ENCODE peak calls at places on chromosomes 11 and 22, in ten cellular contexts. One of them, this sample, is unnamed.

GRCh38 chr11:77515483-77515882 is 41.6 kb upstream of the PAK1 start:
- DNase-seq in GM13977: no peak
- DNase-seq in stimulated activated CD4-positive, alpha-beta T cell treated with anti-CD3 and anti-CD28 coated beads, Interleukin-2, amount 100 ng/mL, for 48 hours: no peak
- DNase-seq in NCI-H1436: no peak
- DNase-seq in AG10803: no peak
- DNase-seq in T-helper 1 cell: no peak
- DNase-seq in activated CD8-positive, alpha-beta memory T cell treated with anti-CD3 and anti-CD28 coated beads, Interleukin-2, amount 50 U/mL, for 48 hours: no peak
- DNase-seq in fibroblast of lung: no peak
- DNase-seq in activated CD4-positive, alpha-beta T cell treated with anti-CD3 and anti-CD28 coated beads for 24 hours: no peak
- DNase-seq in esophagus squamous epithelium: no peak
- DNase-seq in this sample: no peak

GRCh38 chr11:102184269-102184987 is 74.2 kb downstream of the YAP1 start:
- DNase-seq in activated CD4-positive, alpha-beta T cell treated with anti-CD3 and anti-CD28 coated beads for 24 hours: no peak
- DNase-seq in activated CD8-positive, alpha-beta memory T cell treated with anti-CD3 and anti-CD28 coated beads, Interleukin-2, amount 50 U/mL, for 48 hours: no peak
- DNase-seq in NCI-H1436: no peak
- DNase-seq in fibroblast of lung: no peak
- DNase-seq in stimulated activated CD4-positive, alpha-beta T cell treated with anti-CD3 and anti-CD28 coated beads, Interleukin-2, amount 100 ng/mL, for 48 hours: no peak
- DNase-seq in GM13977: no peak
- DNase-seq in T-helper 1 cell: no peak
- DNase-seq in esophagus squamous epithelium: no peak
- DNase-seq in AG10803: no peak
- DNase-seq in this sample: no peak

GRCh38 chr11:32034680-32035079 is 56.2 kb upstream of the RCN1 start:
- DNase-seq in activated CD4-positive, alpha-beta T cell treated with anti-CD3 and anti-CD28 coated beads for 24 hours: no peak
- DNase-seq in fibroblast of lung: peak
- DNase-seq in NCI-H1436: no peak
- DNase-seq in T-helper 1 cell: no peak
- DNase-seq in stimulated activated CD4-positive, alpha-beta T cell treated with anti-CD3 and anti-CD28 coated beads, Interleukin-2, amount 100 ng/mL, for 48 hours: no peak
- DNase-seq in activated CD8-positive, alpha-beta memory T cell treated with anti-CD3 and anti-CD28 coated beads, Interleukin-2, amount 50 U/mL, for 48 hours: no peak
- DNase-seq in AG10803: peak
- DNase-seq in esophagus squamous epithelium: no peak
- DNase-seq in GM13977: no peak
- DNase-seq in this sample: no peak

GRCh38 chr11:131612576-131612975 is 242.2 kb downstream of the NTM start:
- DNase-seq in stimulated activated CD4-positive, alpha-beta T cell treated with anti-CD3 and anti-CD28 coated beads, Interleukin-2, amount 100 ng/mL, for 48 hours: no peak
- DNase-seq in fibroblast of lung: no peak
- DNase-seq in esophagus squamous epithelium: no peak
- DNase-seq in AG10803: no peak
- DNase-seq in activated CD8-positive, alpha-beta memory T cell treated with anti-CD3 and anti-CD28 coated beads, Interleukin-2, amount 50 U/mL, for 48 hours: no peak
- DNase-seq in NCI-H1436: no peak
- DNase-seq in activated CD4-positive, alpha-beta T cell treated with anti-CD3 and anti-CD28 coated beads for 24 hours: no peak
- DNase-seq in GM13977: no peak
- DNase-seq in T-helper 1 cell: no peak
- DNase-seq in this sample: no peak

GRCh38 chr22:37105154-37105553 is 4.4 kb downstream of the TMPRSS6 start:
- DNase-seq in AG10803: no peak
- DNase-seq in stimulated activated CD4-positive, alpha-beta T cell treated with anti-CD3 and anti-CD28 coated beads, Interleukin-2, amount 100 ng/mL, for 48 hours: no peak
- DNase-seq in activated CD4-positive, alpha-beta T cell treated with anti-CD3 and anti-CD28 coated beads for 24 hours: no peak
- DNase-seq in T-helper 1 cell: no peak
- DNase-seq in activated CD8-positive, alpha-beta memory T cell treated with anti-CD3 and anti-CD28 coated beads, Interleukin-2, amount 50 U/mL, for 48 hours: no peak
- DNase-seq in esophagus squamous epithelium: no peak
- DNase-seq in NCI-H1436: no peak
- DNase-seq in GM13977: no peak
- DNase-seq in fibroblast of lung: no peak
- DNase-seq in this sample: no peak

GRCh38 chr11:12075822-12076821 is 34.3 kb upstream of the MICAL2 start:
- DNase-seq in GM13977: no peak
- DNase-seq in NCI-H1436: no peak
- DNase-seq in fibroblast of lung: peak
- DNase-seq in T-helper 1 cell: no peak
- DNase-seq in esophagus squamous epithelium: no peak
- DNase-seq in AG10803: peak
- DNase-seq in activated CD4-positive, alpha-beta T cell treated with anti-CD3 and anti-CD28 coated beads for 24 hours: no peak
- DNase-seq in activated CD8-positive, alpha-beta memory T cell treated with anti-CD3 and anti-CD28 coated beads, Interleukin-2, amount 50 U/mL, for 48 hours: no peak
- DNase-seq in stimulated activated CD4-positive, alpha-beta T cell treated with anti-CD3 and anti-CD28 coated beads, Interleukin-2, amount 100 ng/mL, for 48 hours: no peak
- DNase-seq in this sample: no peak

GRCh38 chr11:57392421-57393105 is 2.1 kb upstream of the PRG2 start:
- DNase-seq in GM13977: no peak
- DNase-seq in fibroblast of lung: no peak
- DNase-seq in T-helper 1 cell: no peak
- DNase-seq in stimulated activated CD4-positive, alpha-beta T cell treated with anti-CD3 and anti-CD28 coated beads, Interleukin-2, amount 100 ng/mL, for 48 hours: no peak
- DNase-seq in activated CD4-positive, alpha-beta T cell treated with anti-CD3 and anti-CD28 coated beads for 24 hours: no peak
- DNase-seq in AG10803: no peak
- DNase-seq in NCI-H1436: no peak
- DNase-seq in esophagus squamous epithelium: no peak
- DNase-seq in activated CD8-positive, alpha-beta memory T cell treated with anti-CD3 and anti-CD28 coated beads, Interleukin-2, amount 50 U/mL, for 48 hours: no peak
- DNase-seq in this sample: no peak

GRCh38 chr11:84800755-84801346 is 826.3 kb downstream of the DLG2 start:
- DNase-seq in esophagus squamous epithelium: no peak
- DNase-seq in T-helper 1 cell: no peak
- DNase-seq in fibroblast of lung: peak
- DNase-seq in activated CD4-positive, alpha-beta T cell treated with anti-CD3 and anti-CD28 coated beads for 24 hours: no peak
- DNase-seq in AG10803: peak
- DNase-seq in NCI-H1436: no peak
- DNase-seq in activated CD8-positive, alpha-beta memory T cell treated with anti-CD3 and anti-CD28 coated beads, Interleukin-2, amount 50 U/mL, for 48 hours: no peak
- DNase-seq in stimulated activated CD4-positive, alpha-beta T cell treated with anti-CD3 and anti-CD28 coated beads, Interleukin-2, amount 100 ng/mL, for 48 hours: no peak
- DNase-seq in GM13977: no peak
- DNase-seq in this sample: no peak

GRCh38 chr11:45994421-45995341 is 72.2 kb downstream of the LARGE2 start:
- DNase-seq in activated CD8-positive, alpha-beta memory T cell treated with anti-CD3 and anti-CD28 coated beads, Interleukin-2, amount 50 U/mL, for 48 hours: no peak
- DNase-seq in GM13977: no peak
- DNase-seq in esophagus squamous epithelium: no peak
- DNase-seq in T-helper 1 cell: no peak
- DNase-seq in AG10803: peak
- DNase-seq in fibroblast of lung: peak
- DNase-seq in stimulated activated CD4-positive, alpha-beta T cell treated with anti-CD3 and anti-CD28 coated beads, Interleukin-2, amount 100 ng/mL, for 48 hours: no peak
- DNase-seq in activated CD4-positive, alpha-beta T cell treated with anti-CD3 and anti-CD28 coated beads for 24 hours: no peak
- DNase-seq in NCI-H1436: no peak
- DNase-seq in this sample: no peak

GRCh38 chr11:69435161-69435990 is 46.1 kb upstream of the LINC01488 start:
- DNase-seq in fibroblast of lung: no peak
- DNase-seq in stimulated activated CD4-positive, alpha-beta T cell treated with anti-CD3 and anti-CD28 coated beads, Interleukin-2, amount 100 ng/mL, for 48 hours: no peak
- DNase-seq in NCI-H1436: no peak
- DNase-seq in esophagus squamous epithelium: no peak
- DNase-seq in GM13977: no peak
- DNase-seq in T-helper 1 cell: no peak
- DNase-seq in AG10803: no peak
- DNase-seq in activated CD8-positive, alpha-beta memory T cell treated with anti-CD3 and anti-CD28 coated beads, Interleukin-2, amount 50 U/mL, for 48 hours: no peak
- DNase-seq in activated CD4-positive, alpha-beta T cell treated with anti-CD3 and anti-CD28 coated beads for 24 hours: no peak
- DNase-seq in this sample: no peak

GRCh38 chr11:11787305-11788066 is 54.3 kb upstream of the USP47 start:
- DNase-seq in activated CD8-positive, alpha-beta memory T cell treated with anti-CD3 and anti-CD28 coated beads, Interleukin-2, amount 50 U/mL, for 48 hours: peak
- DNase-seq in stimulated activated CD4-positive, alpha-beta T cell treated with anti-CD3 and anti-CD28 coated beads, Interleukin-2, amount 100 ng/mL, for 48 hours: peak
- DNase-seq in T-helper 1 cell: peak
- DNase-seq in esophagus squamous epithelium: peak
- DNase-seq in activated CD4-positive, alpha-beta T cell treated with anti-CD3 and anti-CD28 coated beads for 24 hours: peak
- DNase-seq in NCI-H1436: peak
- DNase-seq in GM13977: peak
- DNase-seq in fibroblast of lung: peak
- DNase-seq in AG10803: peak
- DNase-seq in this sample: peak

GRCh38 chr22:50199836-50200332 is 927 bp upstream of the SELENOO start:
- DNase-seq in activated CD8-positive, alpha-beta memory T cell treated with anti-CD3 and anti-CD28 coated beads, Interleukin-2, amount 50 U/mL, for 48 hours: peak
- DNase-seq in T-helper 1 cell: no peak
- DNase-seq in esophagus squamous epithelium: no peak
- DNase-seq in NCI-H1436: no peak
- DNase-seq in activated CD4-positive, alpha-beta T cell treated with anti-CD3 and anti-CD28 coated beads for 24 hours: no peak
- DNase-seq in AG10803: no peak
- DNase-seq in fibroblast of lung: no peak
- DNase-seq in GM13977: no peak
- DNase-seq in stimulated activated CD4-positive, alpha-beta T cell treated with anti-CD3 and anti-CD28 coated beads, Interleukin-2, amount 100 ng/mL, for 48 hours: no peak
- DNase-seq in this sample: no peak

GRCh38 chr22:35521358-35522264 is 19.0 kb upstream of the RASD2 start:
- DNase-seq in esophagus squamous epithelium: no peak
- DNase-seq in NCI-H1436: no peak
- DNase-seq in fibroblast of lung: no peak
- DNase-seq in GM13977: no peak
- DNase-seq in AG10803: no peak
- DNase-seq in activated CD4-positive, alpha-beta T cell treated with anti-CD3 and anti-CD28 coated beads for 24 hours: no peak
- DNase-seq in T-helper 1 cell: no peak
- DNase-seq in activated CD8-positive, alpha-beta memory T cell treated with anti-CD3 and anti-CD28 coated beads, Interleukin-2, amount 50 U/mL, for 48 hours: no peak
- DNase-seq in stimulated activated CD4-positive, alpha-beta T cell treated with anti-CD3 and anti-CD28 coated beads, Interleukin-2, amount 100 ng/mL, for 48 hours: no peak
- DNase-seq in this sample: no peak

GRCh38 chr11:31366795-31367194 is 2.7 kb downstream of the DCDC1 start:
- DNase-seq in NCI-H1436: no peak
- DNase-seq in esophagus squamous epithelium: no peak
- DNase-seq in T-helper 1 cell: peak
- DNase-seq in stimulated activated CD4-positive, alpha-beta T cell treated with anti-CD3 and anti-CD28 coated beads, Interleukin-2, amount 100 ng/mL, for 48 hours: no peak
- DNase-seq in fibroblast of lung: no peak
- DNase-seq in activated CD8-positive, alpha-beta memory T cell treated with anti-CD3 and anti-CD28 coated beads, Interleukin-2, amount 50 U/mL, for 48 hours: no peak
- DNase-seq in AG10803: no peak
- DNase-seq in activated CD4-positive, alpha-beta T cell treated with anti-CD3 and anti-CD28 coated beads for 24 hours: no peak
- DNase-seq in GM13977: no peak
- DNase-seq in this sample: no peak

GRCh38 chr11:44746894-44747293 is 20.1 kb downstream of the TSPAN18 start:
- DNase-seq in fibroblast of lung: no peak
- DNase-seq in activated CD4-positive, alpha-beta T cell treated with anti-CD3 and anti-CD28 coated beads for 24 hours: no peak
- DNase-seq in activated CD8-positive, alpha-beta memory T cell treated with anti-CD3 and anti-CD28 coated beads, Interleukin-2, amount 50 U/mL, for 48 hours: no peak
- DNase-seq in AG10803: peak
- DNase-seq in stimulated activated CD4-positive, alpha-beta T cell treated with anti-CD3 and anti-CD28 coated beads, Interleukin-2, amount 100 ng/mL, for 48 hours: no peak
- DNase-seq in esophagus squamous epithelium: no peak
- DNase-seq in NCI-H1436: no peak
- DNase-seq in T-helper 1 cell: no peak
- DNase-seq in GM13977: no peak
- DNase-seq in this sample: no peak

GRCh38 chr11:29282088-29282487 is 734.7 kb downstream of the KCNA4 start:
- DNase-seq in stimulated activated CD4-positive, alpha-beta T cell treated with anti-CD3 and anti-CD28 coated beads, Interleukin-2, amount 100 ng/mL, for 48 hours: no peak
- DNase-seq in AG10803: peak
- DNase-seq in activated CD4-positive, alpha-beta T cell treated with anti-CD3 and anti-CD28 coated beads for 24 hours: no peak
- DNase-seq in NCI-H1436: no peak
- DNase-seq in esophagus squamous epithelium: no peak
- DNase-seq in activated CD8-positive, alpha-beta memory T cell treated with anti-CD3 and anti-CD28 coated beads, Interleukin-2, amount 50 U/mL, for 48 hours: no peak
- DNase-seq in GM13977: no peak
- DNase-seq in fibroblast of lung: peak
- DNase-seq in T-helper 1 cell: no peak
- DNase-seq in this sample: no peak

GRCh38 chr11:102220728-102221467 is 96.4 kb upstream of the BIRC3 start:
- DNase-seq in esophagus squamous epithelium: no peak
- DNase-seq in AG10803: peak
- DNase-seq in GM13977: no peak
- DNase-seq in stimulated activated CD4-positive, alpha-beta T cell treated with anti-CD3 and anti-CD28 coated beads, Interleukin-2, amount 100 ng/mL, for 48 hours: no peak
- DNase-seq in NCI-H1436: no peak
- DNase-seq in activated CD8-positive, alpha-beta memory T cell treated with anti-CD3 and anti-CD28 coated beads, Interleukin-2, amount 50 U/mL, for 48 hours: no peak
- DNase-seq in activated CD4-positive, alpha-beta T cell treated with anti-CD3 and anti-CD28 coated beads for 24 hours: no peak
- DNase-seq in T-helper 1 cell: no peak
- DNase-seq in fibroblast of lung: peak
- DNase-seq in this sample: no peak

GRCh38 chr11:104653011-104653806 is 245.1 kb downstream of the CASP12 start:
- DNase-seq in AG10803: peak
- DNase-seq in GM13977: no peak
- DNase-seq in esophagus squamous epithelium: no peak
- DNase-seq in fibroblast of lung: peak
- DNase-seq in T-helper 1 cell: peak
- DNase-seq in NCI-H1436: no peak
- DNase-seq in activated CD4-positive, alpha-beta T cell treated with anti-CD3 and anti-CD28 coated beads for 24 hours: no peak
- DNase-seq in activated CD8-positive, alpha-beta memory T cell treated with anti-CD3 and anti-CD28 coated beads, Interleukin-2, amount 50 U/mL, for 48 hours: no peak
- DNase-seq in stimulated activated CD4-positive, alpha-beta T cell treated with anti-CD3 and anti-CD28 coated beads, Interleukin-2, amount 100 ng/mL, for 48 hours: no peak
- DNase-seq in this sample: no peak

GRCh38 chr11:11977206-11977938 is 31.1 kb downstream of the DKK3 start:
- DNase-seq in fibroblast of lung: peak
- DNase-seq in activated CD8-positive, alpha-beta memory T cell treated with anti-CD3 and anti-CD28 coated beads, Interleukin-2, amount 50 U/mL, for 48 hours: no peak
- DNase-seq in AG10803: peak
- DNase-seq in GM13977: no peak
- DNase-seq in T-helper 1 cell: no peak
- DNase-seq in esophagus squamous epithelium: no peak
- DNase-seq in NCI-H1436: no peak
- DNase-seq in activated CD4-positive, alpha-beta T cell treated with anti-CD3 and anti-CD28 coated beads for 24 hours: no peak
- DNase-seq in stimulated activated CD4-positive, alpha-beta T cell treated with anti-CD3 and anti-CD28 coated beads, Interleukin-2, amount 100 ng/mL, for 48 hours: no peak
- DNase-seq in this sample: no peak

GRCh38 chr11:120184946-120185677 is 25.7 kb upstream of the OAF start:
- DNase-seq in NCI-H1436: no peak
- DNase-seq in stimulated activated CD4-positive, alpha-beta T cell treated with anti-CD3 and anti-CD28 coated beads, Interleukin-2, amount 100 ng/mL, for 48 hours: no peak
- DNase-seq in fibroblast of lung: peak
- DNase-seq in activated CD8-positive, alpha-beta memory T cell treated with anti-CD3 and anti-CD28 coated beads, Interleukin-2, amount 50 U/mL, for 48 hours: peak
- DNase-seq in esophagus squamous epithelium: no peak
- DNase-seq in AG10803: peak
- DNase-seq in T-helper 1 cell: no peak
- DNase-seq in activated CD4-positive, alpha-beta T cell treated with anti-CD3 and anti-CD28 coated beads for 24 hours: no peak
- DNase-seq in GM13977: no peak
- DNase-seq in this sample: no peak

This sample was measured in naive thymus-derived CD8-positive, alpha-beta T cell.